ENCODE peak calls at places on chromosomes 6 and 20, in four cellular contexts. Z, X, W and Y are unnamed samples.

GRCh38 chr6:167795874-167796667 is 30.6 kb upstream of the AFDN start:
- DNase-seq in Z (no peak), W (peak; percentile 82), X (no peak), Y (peak; percentile 60)

GRCh38 chr6:31473244-31473643 is 24.7 kb upstream of the MICB start:
- DNase-seq in X (no peak), Z (no peak), W (no peak), Y (no peak)

GRCh38 chr20:52305843-52306242 is 114.3 kb upstream of the ZFP64 start:
- DNase-seq in W (no peak), Z (no peak), X (no peak), Y (no peak)

GRCh38 chr6:36659271-36659670 is 19.2 kb upstream of the CDKN1A start:
- DNase-seq in X (no peak), Z (no peak), W (no peak), Y (no peak)

GRCh38 chr6:27550692-27551091 is 77.8 kb upstream of the ZNF184 start:
- DNase-seq in Z (no peak), X (no peak), W (no peak), Y (no peak)

GRCh38 chr6:33856655-33857054 is 52.9 kb upstream of the MLN start:
- DNase-seq in X (no peak), W (no peak), Z (peak; percentile 58), Y (no peak)

GRCh38 chr6:97361286-97361685 is 78.3 kb upstream of the MMS22L start:
- DNase-seq in W (no peak), Z (no peak), X (peak; percentile 18), Y (no peak)

GRCh38 chr20:17431621-17432364 is 99.4 kb downstream of the BFSP1 start:
- DNase-seq in X (peak; percentile 57), Z (no peak), W (peak; percentile 69), Y (peak; percentile 85)

GRCh38 chr20:3158968-3159431 is 665 bp downstream of the FASTKD5 start:
- DNase-seq in X (no peak), W (peak; percentile 23), Z (no peak), Y (no peak)

GRCh38 chr6:71387179-71387578 is 98.6 kb downstream of the OGFRL1 start:
- DNase-seq in X (no peak), W (no peak), Z (no peak), Y (no peak)

GRCh38 chr6:116714296-116714695 is 33.3 kb downstream of the KPNA5 start:
- DNase-seq in Z (no peak), X (peak; percentile 3), W (no peak), Y (no peak)

GRCh38 chr6:169173532-169174268 is 79.9 kb downstream of the THBS2 start:
- DNase-seq in W (no peak), Z (no peak), X (no peak), Y (no peak)

GRCh38 chr20:10954137-10954840 is 280.5 kb upstream of the JAG1 start:
- DNase-seq in Z (no peak), W (no peak), X (peak; percentile 18), Y (no peak)

GRCh38 chr20:63962426-63963347 is 6.5 kb upstream of the UCKL1 start:
- DNase-seq in X (no peak), W (no peak), Z (no peak), Y (no peak)

GRCh38 chr6:125104425-125104824 is 49.1 kb upstream of the TPD52L1 start:
- DNase-seq in X (no peak), W (no peak), Z (no peak), Y (no peak)
- TF ChIP-seq USF2 in X (no peak), W (no peak), Z (no peak), Y (no peak)

DNA sequence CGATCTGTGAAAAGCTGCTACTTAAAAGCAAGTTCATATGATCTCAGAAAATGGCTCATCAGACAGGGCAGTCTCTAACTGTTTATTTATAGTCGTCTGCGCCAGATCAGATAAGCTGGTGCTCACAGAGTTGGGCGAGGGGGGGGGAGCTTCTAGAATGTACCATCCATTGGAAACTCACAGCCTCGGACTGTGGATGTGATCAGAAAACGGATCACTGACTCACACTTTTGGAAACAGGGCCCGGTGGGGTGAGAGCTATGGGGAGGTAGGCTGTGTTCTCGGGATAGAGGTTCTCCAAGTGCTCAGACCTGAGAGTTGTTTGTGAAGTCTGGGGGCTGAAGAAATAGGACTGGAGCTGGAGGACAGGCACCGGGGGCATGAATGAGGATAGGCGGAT is 35.5 kb upstream of the APCDD1L start:
- DNase-seq in X (no peak), W (peak; percentile 60), Z (no peak), Y (peak; percentile 26)
- H2AFZ ChIP-seq in X (no peak overlapping the region), W (peak overlapping the region; percentile 20), Z (no peak overlapping the region), Y (no peak overlapping the region)

DNA sequence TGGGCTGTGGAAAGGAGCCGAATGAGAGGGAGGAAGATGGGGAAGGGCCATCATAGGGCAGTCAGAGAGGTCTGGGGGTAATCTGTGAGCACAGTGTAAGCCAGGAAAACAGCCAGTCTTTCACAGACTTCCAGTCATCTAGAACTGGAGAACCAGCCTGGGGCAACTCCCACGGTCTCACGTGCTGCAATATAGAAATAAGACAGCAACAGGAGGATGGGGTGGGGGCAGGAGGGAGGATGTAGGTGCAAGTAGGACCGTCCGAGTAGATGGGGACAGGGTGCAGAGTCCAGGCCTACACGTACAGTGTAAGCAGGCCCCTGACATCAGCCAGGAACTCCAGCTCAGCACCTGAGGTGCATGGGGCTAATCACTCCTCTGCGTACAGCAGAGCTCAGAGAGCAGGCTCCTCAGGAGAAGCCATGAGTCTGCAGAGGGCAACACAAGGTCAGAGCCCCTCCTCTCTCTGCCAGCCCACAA is 58.2 kb upstream of the TNFAIP3 start:
- DNase-seq in Z (no peak), W (no peak), X (peak; percentile 68), Y (no peak)
- TF ChIP-seq USF2 in Z (no peak), W (no peak), X (no peak), Y (no peak)

DNA sequence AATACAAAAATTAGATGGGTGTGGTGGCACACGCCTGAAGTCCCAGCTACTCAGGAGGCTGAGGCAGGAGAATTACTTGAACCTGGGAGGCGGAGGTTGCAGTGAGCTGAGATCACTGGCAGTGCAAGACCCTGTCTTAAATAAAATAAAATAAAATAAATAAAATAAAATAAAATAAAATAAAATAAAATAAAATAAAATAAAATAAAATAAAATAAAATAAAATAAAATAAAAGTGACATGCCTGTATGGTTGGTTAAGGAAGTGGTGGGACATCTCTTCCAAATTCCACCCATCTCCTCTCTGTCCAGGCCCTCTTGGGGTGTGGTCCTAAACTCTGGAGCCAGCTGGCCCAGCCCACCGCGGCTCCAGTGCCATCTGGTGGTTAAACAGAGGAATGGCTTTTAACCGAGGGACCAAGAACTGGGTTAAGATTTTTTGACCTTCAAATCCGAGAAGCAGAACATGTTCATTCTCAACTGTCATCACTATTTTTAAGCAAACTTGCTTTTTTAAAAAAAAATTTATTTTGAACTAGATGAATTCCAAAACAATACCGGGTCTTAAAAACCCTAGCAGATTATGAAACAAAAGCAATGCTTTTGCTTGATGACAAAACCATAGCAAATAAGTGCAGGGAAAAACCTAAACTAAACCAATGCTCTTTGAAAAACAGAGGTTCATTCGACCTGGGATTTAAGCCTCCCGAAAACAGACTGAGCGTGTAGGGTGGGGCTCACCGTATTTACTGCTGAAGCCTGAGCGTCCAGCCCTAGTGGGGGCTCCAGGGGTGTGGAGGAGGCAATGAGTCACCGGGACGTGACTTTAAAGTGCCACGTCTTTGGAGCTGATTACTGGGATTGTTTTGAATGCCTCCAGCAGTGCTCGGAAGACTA is 68.8 kb downstream of the CDC5L start:
- DNase-seq in Z (no peak), W (peak; percentile 79), X (peak; percentile 61), Y (no peak)
- H2AFZ ChIP-seq in Z (no peak overlapping the region), W (peak overlapping the region; percentile 21), X (no peak overlapping the region), Y (no peak overlapping the region)